ENCODE peak calls at places on chromosomes 1 and 21, in ten cellular contexts. C is mesenchymal stem cell; Q is CD4-positive, alpha-beta T cell; U is NCI-H1436; S is CD8-positive, alpha-beta memory T cell; H is body of pancreas; A is Daoy; V is NCI-H1105 treated with DMSO at 0.1 percent for 48 hours; G is non-pigmented ciliary epithelial cell; B is H9. P is an unnamed sample.

GRCh38 chr1:212311836-212312497 is 26.8 kb downstream of the PPP2R5A start:
- DNase-seq in V (no peak), U (no peak), Q (no peak), S (no peak), G (no peak), H (no peak), C (no peak), A (no peak), B (no peak), P (no peak)

GRCh38 chr1:26994772-26995625 is 1.5 kb downstream of the TRNP1 start:
- DNase-seq in Q (no peak), V (no peak), B (peak), U (peak), G (no peak), H (no peak), S (no peak), A (no peak), C (no peak), P (no peak)

GRCh38 chr1:212238552-212238951 is 46.7 kb upstream of the PPP2R5A start:
- DNase-seq in S (no peak), V (no peak), C (no peak), U (no peak), B (no peak), Q (no peak), H (peak), A (no peak), G (no peak), P (no peak)

GRCh38 chr1:109793486-109794318 is 30.0 kb upstream of the EPS8L3 start:
- DNase-seq in G (peak), H (peak), U (peak), C (peak), A (peak), V (peak), S (peak), B (peak), Q (no peak), P (no peak)

GRCh38 chr21:39656209-39656608 is 43.5 kb downstream of the B3GALT5 start:
- DNase-seq in U (no peak), G (no peak), Q (no peak), B (no peak), S (no peak), H (no peak), V (no peak), A (no peak), C (no peak), P (no peak)

GRCh38 chr1:227372662-227373061 is 54.4 kb upstream of the CDC42BPA start:
- DNase-seq in H (peak), A (peak), G (no peak), Q (no peak), B (no peak), U (peak), V (peak), C (no peak), S (no peak), P (no peak)

GRCh38 chr1:162670928-162671663 is 38.8 kb downstream of the DDR2 start:
- DNase-seq in Q (no peak), A (no peak), H (no peak), S (no peak), V (no peak), G (no peak), U (no peak), C (peak), B (no peak), P (no peak)

GRCh38 chr1:202576816-202577215 is 133.4 kb downstream of the SYT2 start:
- DNase-seq in G (peak), B (no peak), A (peak), C (no peak), U (no peak), V (no peak), Q (no peak), H (peak), S (no peak), P (no peak)

GRCh38 chr1:22380024-22380785 is 71.4 kb upstream of the ZBTB40 start:
- DNase-seq in B (no peak), Q (no peak), S (no peak), C (peak), G (no peak), V (no peak), H (no peak), A (peak), U (no peak), P (no peak)

GRCh38 chr1:12040457-12041051 is 21.3 kb downstream of the MIIP start:
- DNase-seq in G (peak), V (peak), Q (no peak), H (no peak), A (peak), U (peak), C (peak), S (no peak), B (no peak), P (no peak)

GRCh38 chr1:192167941-192168685 is 9.9 kb downstream of the RGS18 start:
- DNase-seq in A (no peak), U (no peak), Q (no peak), B (no peak), C (peak), V (no peak), H (no peak), G (no peak), S (no peak), P (no peak)

GRCh38 chr1:228315484-228315944 is 91.1 kb downstream of the TRIM11 start:
- DNase-seq in G (no peak), B (peak), U (no peak), V (no peak), Q (no peak), S (no peak), A (no peak), C (no peak), H (peak), P (no peak)

GRCh38 chr1:16905112-16905855 is 9.5 kb downstream of the RNU1-2 start:
- DNase-seq in C (peak), H (peak), G (no peak), Q (no peak), V (peak), U (peak), S (no peak), A (peak), B (peak), P (no peak)

GRCh38 chr1:171292799-171293198 is 21.2 kb upstream of the FMO4 start:
- DNase-seq in C (no peak), H (no peak), Q (no peak), S (no peak), A (no peak), U (no peak), G (no peak), B (no peak), V (no peak), P (no peak)

GRCh38 chr1:76381450-76382108 is 307.0 kb downstream of the ST6GALNAC3 start:
- DNase-seq in S (no peak), H (peak), B (no peak), U (no peak), A (no peak), C (no peak), Q (no peak), V (no peak), G (no peak), P (no peak)

GRCh38 chr1:197914510-197914909 is 2.7 kb upstream of the LHX9 start:
- DNase-seq in V (no peak), Q (no peak), A (no peak), C (no peak), H (no peak), U (no peak), B (no peak), G (no peak), S (no peak), P (no peak)

GRCh38 chr21:35801388-35801787 is 258.9 kb downstream of the SETD4 start:
- DNase-seq in G (no peak), C (no peak), H (no peak), U (peak), A (no peak), B (no peak), V (peak), S (no peak), Q (no peak), P (no peak)

GRCh38 chr1:33274446-33274845 is 18.2 kb downstream of the ZNF362 start:
- DNase-seq in S (no peak), Q (no peak), C (no peak), B (no peak), V (no peak), U (no peak), A (no peak), G (no peak), H (no peak), P (no peak)

GRCh38 chr1:61326713-61327112 is 244.4 kb downstream of the NFIA start:
- DNase-seq in A (no peak), U (no peak), B (no peak), V (no peak), C (no peak), Q (no peak), S (no peak), G (no peak), H (no peak), P (no peak)

GRCh38 chr1:162916407-162916806 is 55.4 kb upstream of the CCDC190 start:
- DNase-seq in H (no peak), G (no peak), S (no peak), B (no peak), V (no peak), C (peak), Q (no peak), U (no peak), A (no peak), P (no peak)

GRCh38 chr1:34822202-34822601 is 29.4 kb downstream of the GJA4 start:
- DNase-seq in U (no peak), Q (no peak), V (no peak), G (no peak), H (no peak), S (no peak), A (no peak), C (no peak), B (no peak), P (no peak)

GRCh38 chr1:25432749-25433388 is 2.2 kb downstream of the MACO1 start:
- DNase-seq in G (no peak), A (no peak), V (no peak), H (no peak), U (no peak), Q (no peak), B (no peak), S (no peak), C (no peak), P (no peak)

GRCh38 chr1:225688345-225688744 is 35.4 kb upstream of the ENAH start:
- DNase-seq in S (no peak), C (no peak), V (no peak), U (no peak), G (no peak), A (no peak), H (no peak), B (no peak), Q (no peak), P (no peak)

GRCh38 chr1:7580923-7581753 is 190.0 kb upstream of the VAMP3 start:
- DNase-seq in G (no peak), H (peak), B (no peak), V (no peak), A (no peak), Q (no peak), U (peak), C (no peak), S (no peak), P (no peak)

GRCh38 chr1:77639557-77640069 is 42.8 kb downstream of the ZZZ3 start:
- DNase-seq in V (no peak), B (no peak), G (no peak), C (no peak), U (no peak), H (no peak), Q (no peak), A (no peak), S (no peak), P (no peak)

GRCh38 chr21:33110340-33110715 is 40.4 kb downstream of the OLIG1 start:
- DNase-seq in U (no peak), B (no peak), A (no peak), G (no peak), S (no peak), C (no peak), Q (no peak), H (no peak), V (no peak), P (no peak)

GRCh38 chr1:1470626-1471388 is 758 bp upstream of the ATAD3B start:
- DNase-seq in B (no peak), Q (no peak), V (peak), S (peak), H (peak), U (no peak), G (no peak), A (no peak), C (peak), P (no peak)

GRCh38 chr1:34590211-34590623 is 164.6 kb upstream of the GJB5 start:
- DNase-seq in U (peak), H (peak), Q (no peak), C (no peak), V (peak), G (no peak), S (no peak), A (peak), B (peak), P (no peak)

GRCh38 chr1:50103615-50104081 is 5.1 kb upstream of the ELAVL4 start:
- DNase-seq in S (no peak), V (no peak), B (no peak), H (no peak), Q (no peak), A (no peak), G (no peak), C (no peak), U (no peak), P (no peak)

GRCh38 chr1:144101397-144102050 is 129.7 kb upstream of the FAM72C start:
- DNase-seq in V (no peak), A (peak), S (peak), U (no peak), Q (no peak), C (no peak), G (no peak), H (peak), B (peak), P (no peak)

GRCh38 chr1:42748021-42748420 is 8.0 kb upstream of the CLDN19 start:
- DNase-seq in S (no peak), A (no peak), V (no peak), U (no peak), Q (no peak), H (no peak), C (no peak), G (no peak), B (peak), P (no peak)

GRCh38 chr1:40423264-40423642 is 27.0 kb upstream of the ZFP69B start:
- DNase-seq in G (no peak), U (no peak), V (no peak), H (peak), B (no peak), Q (no peak), C (no peak), A (no peak), S (no peak), P (no peak)

GRCh38 chr1:32715901-32716311 is 13.3 kb upstream of the SYNC start:
- DNase-seq in Q (no peak), G (no peak), A (no peak), B (no peak), U (no peak), C (no peak), V (no peak), S (no peak), H (no peak), P (no peak)

GRCh38 chr1:94033849-94034248 is 87.1 kb downstream of the ABCA4 start:
- DNase-seq in B (no peak), Q (no peak), C (peak), V (no peak), A (no peak), H (no peak), U (no peak), S (no peak), G (no peak), P (no peak)

GRCh38 chr1:172141351-172142000 is 279.0 kb upstream of the C1orf105 start:
- DNase-seq in A (no peak), V (no peak), G (no peak), B (no peak), H (no peak), C (peak), S (no peak), Q (no peak), U (no peak), P (no peak)

GRCh38 chr1:119141020-119141424 is 569 bp upstream of the WARS2 start:
- DNase-seq in A (peak), Q (peak), B (peak), U (peak), G (no peak), C (no peak), V (no peak), S (no peak), H (peak), P (peak)

GRCh38 chr1:93592636-93592949 is 89.0 kb downstream of the BCAR3 start:
- DNase-seq in U (no peak), C (no peak), S (no peak), G (no peak), V (no peak), H (no peak), A (no peak), Q (no peak), B (no peak), P (no peak)

GRCh38 chr1:12296623-12297022 is 66.8 kb downstream of the VPS13D start:
- DNase-seq in S (no peak), Q (no peak), B (no peak), V (no peak), A (peak), U (no peak), G (peak), H (no peak), C (peak), P (no peak)

P was measured in activated T-helper 9 cell treated with anti-CD3 and anti-CD28 coated beads, Interleukin-2, amount 50 U/mL, for 16 hours.